ENCODE peak calls at places on chromosomes 2 and 18, in eight cellular contexts. L is left ventricle myocardium inferior; D is adrenal gland; I is kidney; J is left lung; Z is CD8-positive, alpha-beta T cell; V is mammary epithelial cell; O is hepatocyte. S is an unnamed sample. For H3K4me1, the result is how much of the 10 kb centered on the place peaks cover.

GRCh38 chr2:157257312-157258252 is at the start of gene GALNT5:
- DNase-seq in L (no peak), D (no peak), I (no peak), J (no peak), Z (no peak), V (peak), O (peak), S (no peak)

GRCh38 chr2:167294775-167295140 is 406.5 kb downstream of the XIRP2 start:
- DNase-seq in L (no peak), D (no peak), I (no peak), J (no peak), Z (no peak), V (peak), O (no peak), S (no peak)

GRCh38 chr2:227280895-227281294 is 44.2 kb upstream of the MFF start:
- DNase-seq in L (no peak), D (no peak), I (no peak), J (no peak), Z (no peak), V (peak), O (peak), S (no peak)

GRCh38 chr2:107932483-107932882 is 53.8 kb upstream of the SLC5A7 start:
- DNase-seq in L (no peak), D (no peak), I (no peak), J (no peak), Z (no peak), V (peak), O (peak), S (no peak)

GRCh38 chr2:46306320-46306719 is 9.1 kb downstream of the EPAS1 start:
- DNase-seq in L (no peak), D (no peak), I (no peak), J (no peak), Z (no peak), V (peak), O (peak), S (no peak)

GRCh38 chr2:62831729-62832128 is 126.2 kb downstream of the EHBP1 start:
- DNase-seq in L (no peak), D (no peak), I (no peak), J (no peak), Z (no peak), V (no peak), O (no peak), S (no peak)

GRCh38 chr2:556494-556893 is 120.7 kb downstream of the TMEM18 start:
- DNase-seq in L (no peak), D (no peak), I (no peak), J (no peak), Z (no peak), V (no peak), O (no peak), S (no peak)

GRCh38 chr2:16725549-16725948 is 59.9 kb upstream of the CYRIA start:
- DNase-seq in L (no peak), D (no peak), I (no peak), J (no peak), Z (no peak), V (peak), O (no peak), S (no peak)

GRCh38 chr2:187698374-187699110 is 144.3 kb upstream of the TFPI start:
- DNase-seq in L (no peak), D (no peak), I (no peak), J (no peak), Z (no peak), V (no peak), O (no peak), S (no peak)

GRCh38 chr2:218648473-218649100 is 10.8 kb downstream of the ZNF142 start:
- DNase-seq in L (no peak), D (peak), I (no peak), J (peak), Z (peak), V (peak), O (peak), S (no peak)

GRCh38 chr18:939167-939566 is 34.5 kb downstream of the ADCYAP1 start:
- DNase-seq in L (no peak), D (no peak), I (no peak), J (no peak), Z (no peak), V (peak), O (no peak), S (no peak)

GRCh38 chr2:74740395-74741075 is 86.5 kb downstream of the SEMA4F start:
- DNase-seq in L (peak), D (peak), I (peak), J (peak), Z (no peak), V (peak), O (peak), S (peak)

GRCh38 chr2:239445771-239446524 is 45.1 kb upstream of the HDAC4 start:
- DNase-seq in L (no peak), D (peak), I (peak), J (no peak), Z (no peak), V (no peak), O (peak), S (no peak)

GRCh38 chr2:39407516-39408296 is 29.4 kb downstream of the MAP4K3 start:
- DNase-seq in L (no peak), D (no peak), I (no peak), J (no peak), Z (no peak), V (no peak), O (no peak), S (no peak)

GRCh38 chr2:145723872-145724271 is 1204.0 kb upstream of the ZEB2 start:
- DNase-seq in L (no peak), D (no peak), I (no peak), J (no peak), Z (no peak), V (no peak), O (no peak), S (no peak)

GRCh38 chr2:125471963-125472362 is 1184.0 kb upstream of the GYPC start:
- DNase-seq in L (no peak), D (no peak), I (peak), J (no peak), Z (no peak), V (no peak), O (peak), S (no peak)

GRCh38 chr2:53751728-53752127 is 15.9 kb upstream of the CHAC2 start:
- DNase-seq in L (no peak), D (no peak), I (no peak), J (no peak), Z (no peak), V (peak), O (no peak), S (no peak)

GRCh38 chr2:127324635-127325034 is 30.7 kb upstream of the ERCC3 start:
- DNase-seq in L (no peak), D (peak), I (no peak), J (no peak), Z (no peak), V (peak), O (peak), S (peak)

GRCh38 chr2:43225788-43226557 is 433 bp downstream of the ZFP36L2 start:
- DNase-seq in L (peak), D (no peak), I (peak), J (peak), Z (peak), V (peak), O (peak), S (peak)

GRCh38 chr18:40821596-40822243 is 1133.3 kb upstream of the PIK3C3 start:
- DNase-seq in L (no peak), D (no peak), I (no peak), J (no peak), Z (no peak), V (no peak), O (no peak), S (no peak)

GRCh38 chr2:234671716-234672115 is 174.8 kb upstream of the ARL4C start:
- DNase-seq in L (no peak), D (no peak), I (no peak), J (no peak), Z (no peak), V (no peak), O (no peak), S (no peak)

GRCh38 chr18:35203001-35203553 is 37.8 kb upstream of the ZNF397 start:
- DNase-seq in L (no peak), D (no peak), I (no peak), J (no peak), Z (no peak), V (no peak), O (no peak), S (no peak)

GRCh38 chr2:11104794-11105660 is 50.2 kb upstream of the SLC66A3 start:
- DNase-seq in L (no peak), D (peak), I (no peak), J (no peak), Z (no peak), V (no peak), O (no peak), S (no peak)

GRCh38 chr18:49673281-49673680 is 111.4 kb downstream of the LIPG start:
- DNase-seq in L (no peak), D (no peak), I (no peak), J (no peak), Z (no peak), V (no peak), O (no peak), S (no peak)

GRCh38 chr2:27218614-27219013 is 1.4 kb downstream of the CAD start:
- DNase-seq in L (no peak), D (no peak), I (no peak), J (no peak), Z (no peak), V (no peak), O (no peak), S (no peak)

GRCh38 chr2:124180635-124181034 is 155.5 kb downstream of the CNTNAP5 start:
- DNase-seq in L (no peak), D (no peak), I (no peak), J (no peak), Z (no peak), V (no peak), O (no peak), S (peak)

GRCh38 chr2:79985571-79985970 is 319.0 kb downstream of the LRRTM1 start:
- DNase-seq in L (no peak), D (no peak), I (no peak), J (no peak), Z (no peak), V (no peak), O (no peak), S (no peak)

DNA sequence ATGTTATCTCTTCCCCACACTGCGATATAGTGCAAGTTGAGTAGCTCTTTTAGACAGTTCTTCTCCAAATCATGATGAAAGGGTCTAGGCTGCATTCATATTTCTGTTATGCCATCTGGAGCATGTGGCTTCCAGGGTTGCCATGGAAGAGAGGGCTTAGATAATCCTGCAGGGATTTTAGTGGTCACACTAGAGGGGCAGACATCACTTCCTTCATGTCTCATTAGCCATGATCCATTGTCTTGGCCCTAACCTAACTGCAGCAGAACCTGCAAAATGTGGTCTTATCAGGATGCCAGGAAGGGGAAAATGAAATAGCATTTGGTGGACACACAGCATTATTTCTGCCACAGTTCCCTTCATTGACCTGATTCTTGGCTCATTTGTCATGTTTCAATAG is 83.1 kb downstream of the ADAM23 start:
- DNase-seq in L (no peak), D (no peak), I (no peak), J (no peak), Z (no peak), V (no peak), O (no peak), S (no peak)
- H3K4me1 ChIP-seq in L (under half), D (under half), I (under half), J (under half), Z (under half), V (under half), O (under half), S (under half)

GRCh38 chr2:68952887-68953521 is at the start of gene GKN2:
- DNase-seq in L (no peak), D (no peak), I (no peak), J (no peak), Z (no peak), V (no peak), O (no peak), S (no peak)
- H3K4me3 ChIP-seq in L (no peak), D (no peak), I (no peak), J (peak), Z (no peak), V (no peak), O (no peak), S (no peak)

DNA sequence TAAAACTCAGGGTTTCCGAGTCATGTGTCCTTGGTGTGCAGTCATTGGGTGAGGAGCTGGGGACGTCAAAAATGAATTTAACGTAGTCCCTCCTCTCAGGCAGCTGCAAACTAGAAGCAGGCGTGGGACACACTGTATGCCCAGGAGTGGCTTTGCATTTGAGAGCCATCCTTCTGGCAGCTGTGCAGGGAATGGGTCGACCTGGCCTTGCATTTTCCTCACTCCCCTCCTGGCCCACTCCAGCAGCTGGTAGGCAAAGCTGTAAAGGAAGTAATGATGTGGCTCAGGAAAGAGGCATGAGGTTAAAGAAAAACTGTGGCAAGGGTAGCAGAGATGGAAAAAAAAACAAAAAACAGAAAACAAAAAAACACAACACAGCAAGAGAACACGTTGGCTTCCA is 46.5 kb downstream of the RNF144A start:
- DNase-seq in L (no peak), D (no peak), I (no peak), J (no peak), Z (no peak), V (no peak), O (no peak), S (no peak)
- H3K4me1 ChIP-seq in L (half or more), D (under half), I (under half), J (under half), Z (under half), V (under half), O (under half), S (under half)

DNA sequence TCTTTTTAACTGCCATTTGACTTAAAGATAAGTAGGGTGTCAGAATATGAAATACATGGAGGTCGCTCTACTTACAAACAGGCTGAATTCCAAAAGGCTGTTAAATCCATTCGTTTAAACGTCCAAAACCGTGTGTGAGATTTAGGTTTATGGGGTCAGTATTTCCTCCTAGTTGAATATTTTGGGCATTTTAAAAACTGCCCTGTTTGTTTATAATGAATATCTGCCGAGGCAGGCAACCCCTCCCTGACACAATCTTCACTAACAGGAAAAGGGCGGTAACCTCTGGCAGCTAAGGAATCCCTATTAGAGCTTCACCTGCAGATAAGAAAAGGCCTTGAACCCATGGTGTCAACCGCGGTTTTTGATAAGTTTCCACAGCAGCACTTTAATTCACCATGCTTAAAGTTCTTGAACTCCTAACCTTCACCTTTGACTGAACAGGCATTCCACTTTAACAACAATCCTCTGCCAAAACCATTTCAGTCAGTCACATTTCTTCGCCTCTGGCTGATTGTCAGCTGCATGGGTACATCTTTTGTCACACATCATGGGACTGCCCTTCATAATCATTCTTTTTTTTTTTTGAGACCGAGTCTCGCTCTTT is 17.8 kb downstream of the TRAK2 start:
- DNase-seq in L (no peak), D (no peak), I (no peak), J (no peak), Z (no peak), V (no peak), O (no peak), S (peak)
- H3K4me3 ChIP-seq in L (peak), D (no peak), I (no peak), J (no peak), Z (no peak), V (no peak), O (no peak), S (peak)